ENCODE peak calls at places on chromosomes 16 and 17, in five cellular contexts. V is A549, P is hepatocyte, L is Caco-2, D is A673. A is an unnamed sample.
A peak's percentile ranks its signal among the peaks of the same experiment; 100 is the strongest.

GRCh38 chr16:83733301-83733700 is 74.5 kb upstream of the HSBP1 start:
- DNase-seq in V (no peak), P (no peak), L (no peak), D (no peak), A (no peak)

GRCh38 chr17:75998327-75998795 is 2.3 kb upstream of the CDK3 start:
- DNase-seq in V (no peak), P (no peak), L (peak; percentile 81), D (no peak), A (no peak)

GRCh38 chr16:67391424-67392300 is 1.6 kb downstream of the TPPP3 start:
- DNase-seq in V (peak; percentile 43), P (no peak), L (no peak), D (no peak), A (no peak)

GRCh38 chr16:87570938-87571867 is 31.1 kb upstream of the JPH3 start:
- DNase-seq in V (peak; percentile 76), P (peak; percentile 78), L (peak; percentile 80), D (no peak), A (peak; percentile 48)

GRCh38 chr16:27222499-27223225 is 19.3 kb downstream of the KDM8 start:
- DNase-seq in V (no peak), P (no peak), L (no peak), D (no peak), A (peak; percentile 31)

GRCh38 chr16:30381351-30382041 is 865 bp downstream of the SEPTIN1 start:
- DNase-seq in V (no peak), P (no peak), L (no peak), D (no peak), A (peak; percentile 47)

GRCh38 chr16:54282202-54282922 is 4.2 kb downstream of the IRX3 start:
- DNase-seq in V (peak; percentile 45), P (peak; percentile 78), L (peak; percentile 35), D (peak; percentile 60), A (peak; percentile 51)

GRCh38 chr17:61399131-61400057 is at the start of gene TBX2:
- DNase-seq in V (peak; percentile 92), P (peak; percentile 87), L (peak; percentile 90), D (no peak), A (peak; percentile 94)

GRCh38 chr17:80962356-80963329 is 29.0 kb upstream of the CHMP6 start:
- DNase-seq in V (no peak), P (no peak), L (no peak), D (no peak), A (no peak)

GRCh38 chr17:75238684-75239191 is 22.7 kb downstream of the GGA3 start:
- DNase-seq in V (peak; percentile 89), P (peak; percentile 79), L (peak; percentile 72), D (peak; percentile 80), A (peak; percentile 76)

GRCh38 chr17:1324201-1324750 is 44.8 kb downstream of the TRARG1 start:
- DNase-seq in V (no peak), P (no peak), L (peak; percentile 20), D (no peak), A (no peak)

GRCh38 chr17:78110363-78111011 is 18.1 kb downstream of the TMC6 start:
- DNase-seq in V (no peak), P (no peak), L (no peak), D (no peak), A (peak; percentile 39)

GRCh38 chr17:28033972-28034714 is 8.3 kb upstream of the NLK start:
- DNase-seq in V (peak; percentile 22), P (no peak), L (no peak), D (peak; percentile 98), A (no peak)

GRCh38 chr17:8159459-8160223 is 3.1 kb downstream of the VAMP2 start:
- DNase-seq in V (no peak), P (no peak), L (no peak), D (no peak), A (no peak)
- H3K4me1 ChIP-seq in V (peaks cover 52% of the 10 kb centered on the region), P (peaks cover 36% of the 10 kb centered on the region), L (peaks cover 19% of the 10 kb centered on the region), D (peaks cover 43% of the 10 kb centered on the region), A (peaks cover 7% of the 10 kb centered on the region)

GRCh38 chr16:75243667-75244224 is 7.7 kb downstream of the BCAR1 start:
- DNase-seq in V (no peak), P (no peak), L (no peak), D (no peak), A (no peak)

GRCh38 chr16:75246504-75247205 is 4.8 kb downstream of the BCAR1 start:
- DNase-seq in V (no peak), P (no peak), L (no peak), D (no peak), A (no peak)

GRCh38 chr16:75244844-75245758 is 6.3 kb downstream of the BCAR1 start:
- DNase-seq in V (peak; percentile 80), P (peak; percentile 94), L (peak; percentile 92), D (no peak), A (peak; percentile 54)

GRCh38 chr16:75241955-75242354 is 9.5 kb downstream of the BCAR1 start:
- DNase-seq in V (no peak), P (no peak), L (no peak), D (no peak), A (no peak)

DNA sequence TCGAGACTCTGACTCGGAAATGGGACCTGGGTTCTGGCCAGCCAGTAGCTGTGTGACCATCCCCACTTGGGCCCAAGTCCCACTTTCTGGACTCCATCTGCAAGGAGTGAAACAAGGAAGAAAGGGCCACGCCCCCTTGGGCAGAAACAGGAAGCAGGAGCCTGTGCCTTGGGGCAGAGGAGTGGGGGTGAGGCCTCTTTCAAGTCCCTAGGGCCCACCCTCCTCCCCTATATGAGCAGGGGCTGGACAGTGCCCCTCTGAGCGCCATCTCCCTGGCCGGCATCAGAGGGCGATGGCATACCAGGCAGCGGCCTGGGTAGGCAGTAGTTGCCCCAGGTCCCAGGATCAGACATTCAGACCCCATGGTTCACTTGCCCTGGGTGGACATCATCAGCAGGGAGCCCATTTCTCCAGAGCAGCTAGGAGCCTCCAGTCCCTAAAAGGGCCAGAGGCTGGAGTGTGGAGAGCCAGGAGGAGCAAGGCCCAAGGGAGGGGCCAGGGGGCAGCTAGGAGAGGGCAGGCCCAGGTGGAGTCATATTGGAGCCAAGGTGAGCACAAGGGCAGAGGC is 7.1 kb downstream of the BCAR1 start:
- DNase-seq in V (no peak), P (peak; percentile 53), L (no peak), D (no peak), A (no peak)
- H3K4me3 ChIP-seq in V (no peak overlapping the region), P (no peak overlapping the region), L (no peak overlapping the region), D (no peak overlapping the region), A (no peak overlapping the region)

DNA sequence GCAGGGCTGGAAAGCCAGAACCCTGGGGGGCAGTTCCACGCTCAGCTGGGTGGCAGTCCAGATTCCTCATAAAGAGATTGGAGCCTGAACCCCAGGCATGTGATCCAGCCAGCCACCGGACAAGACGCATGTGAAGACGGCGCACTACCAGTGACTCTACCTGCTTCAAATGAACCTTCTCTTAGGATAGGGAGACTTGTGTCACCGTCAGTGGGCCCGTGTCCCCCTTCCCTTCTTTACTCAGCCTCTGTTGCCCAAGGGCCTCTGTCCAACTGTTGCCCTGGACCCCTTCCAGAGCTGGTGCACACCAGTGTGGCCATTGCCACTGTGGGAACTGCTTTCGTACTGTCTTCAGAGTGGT is 18.2 kb downstream of the CLUAP1 start:
- DNase-seq in V (no peak), P (no peak), L (no peak), D (no peak), A (no peak)
- H3K4me1 ChIP-seq in V (peaks cover 15% of the 10 kb centered on the region), P (peaks cover 11% of the 10 kb centered on the region), L (no peaks in the 10 kb centered on the region), D (no peaks in the 10 kb centered on the region), A (no peaks in the 10 kb centered on the region)

DNA sequence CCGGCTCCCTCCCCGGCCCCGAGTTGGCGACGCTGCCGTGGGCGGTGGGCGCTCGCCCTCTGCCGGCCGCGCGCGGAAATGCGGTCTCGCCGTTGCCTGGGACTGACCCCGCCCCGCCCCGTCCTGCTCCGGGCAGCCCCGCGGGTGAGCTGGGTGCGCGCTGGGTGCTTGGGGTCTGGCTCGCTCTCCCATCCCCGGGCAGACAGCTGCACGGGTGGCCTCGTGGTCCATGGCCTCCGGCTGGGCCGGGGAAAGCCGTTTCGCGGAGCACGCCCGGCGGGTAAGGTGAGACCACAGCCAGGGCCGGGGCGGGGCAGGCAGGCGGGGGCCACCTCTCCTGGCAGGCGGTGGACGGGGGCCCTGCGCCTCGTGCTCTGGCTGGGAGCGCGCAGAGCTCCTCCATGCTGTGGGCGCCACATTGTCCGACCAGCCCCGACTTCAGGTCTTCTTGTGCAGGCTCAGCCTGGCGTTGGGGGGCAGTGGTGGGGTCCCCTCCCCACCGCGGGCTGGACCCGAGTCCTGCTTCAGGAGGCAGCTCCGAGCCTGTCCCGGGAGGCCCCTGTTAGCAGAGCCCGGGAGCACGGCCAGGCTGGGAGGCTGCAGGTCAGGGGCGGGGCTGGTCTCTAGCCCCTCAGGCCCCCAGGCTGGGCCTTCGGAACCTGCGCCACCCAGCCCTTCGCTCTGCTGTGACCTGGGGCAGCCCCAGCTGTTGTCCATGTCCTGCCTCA is 7.0 kb upstream of the C1QTNF8 start:
- DNase-seq in V (no peak), P (peak; percentile 82), L (peak; percentile 53), D (peak; percentile 59), A (peak; percentile 75)
- H3K4me3 ChIP-seq in V (peak overlapping the region; percentile 28), P (no peak overlapping the region), L (peak overlapping the region; percentile 48), D (no peak overlapping the region), A (no peak overlapping the region)

GRCh38 chr16:88698694-88699045 is 7.5 kb downstream of the RNF166 start:
- DNase-seq in V (no peak), P (no peak), L (no peak), D (no peak), A (no peak)
- H3K4me1 ChIP-seq in V (no peaks in the 10 kb centered on the region), P (no peaks in the 10 kb centered on the region), L (no peaks in the 10 kb centered on the region), D (peaks cover 28% of the 10 kb centered on the region), A (no peaks in the 10 kb centered on the region)

GRCh38 chr17:4110152-4110551 is 32.7 kb downstream of the ZZEF1 start:
- DNase-seq in V (no peak), P (no peak), L (no peak), D (no peak), A (no peak)
- H3K4me3 ChIP-seq in V (no peak overlapping the region), P (no peak overlapping the region), L (no peak overlapping the region), D (no peak overlapping the region), A (no peak overlapping the region)

DNA sequence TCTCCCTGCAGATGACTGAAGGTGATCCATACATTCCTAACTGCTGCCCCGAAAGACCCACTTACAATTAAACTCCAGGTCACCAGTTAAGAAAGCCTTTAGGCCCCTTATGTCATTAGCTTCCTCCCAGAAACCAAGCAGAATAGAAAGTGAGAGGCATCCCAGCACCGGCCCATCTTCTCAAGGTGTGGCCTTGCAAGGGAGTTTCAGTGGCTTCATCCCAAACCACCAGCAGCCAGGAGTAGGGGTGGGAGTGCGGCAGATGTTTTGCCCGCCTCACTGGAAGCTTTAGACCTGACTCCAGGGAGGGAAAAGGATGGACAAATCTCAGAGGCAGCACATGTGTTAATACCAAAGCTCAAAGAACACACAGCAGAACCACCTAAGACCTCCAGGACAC is 5.1 kb downstream of the ZFHX3 start:
- DNase-seq in V (no peak), P (no peak), L (no peak), D (no peak), A (no peak)
- H3K4me1 ChIP-seq in V (peaks cover 66% of the 10 kb centered on the region), P (peaks cover 54% of the 10 kb centered on the region), L (peaks cover 73% of the 10 kb centered on the region), D (peaks cover 49% of the 10 kb centered on the region), A (peaks cover 36% of the 10 kb centered on the region)

GRCh38 chr17:6969323-6969726 is 26.5 kb upstream of the ALOX12 start:
- DNase-seq in V (peak; percentile 45), P (no peak), L (no peak), D (no peak), A (no peak)
- H3K4me3 ChIP-seq in V (no peak overlapping the region), P (no peak overlapping the region), L (no peak overlapping the region), D (no peak overlapping the region), A (no peak overlapping the region)

GRCh38 chr17:39073353-39073752 is 78.1 kb downstream of the PLXDC1 start:
- DNase-seq in V (no peak), P (no peak), L (no peak), D (no peak), A (no peak)
- H3K4me1 ChIP-seq in V (no peaks in the 10 kb centered on the region), P (no peaks in the 10 kb centered on the region), L (no peaks in the 10 kb centered on the region), D (no peaks in the 10 kb centered on the region), A (no peaks in the 10 kb centered on the region)

A was measured in BE2C.